ENCODE peak calls at places on chromosomes 16 and 17, in six cellular contexts. K is stimulated activated CD4-positive, alpha-beta T cell treated with anti-CD3 and anti-CD28 coated beads, Interleukin-4, amount 100 ng/mL, for 4 hours; R is HT-29; B is endothelial cell of umbilical vein; F is osteoblast; Y is RPMI8226. N is an unnamed sample.

GRCh38 chr16:67404740-67405226 is 11.5 kb upstream of the TPPP3 start:
- DNase-seq in K (no peak), R (peak), B (no peak), Y (no peak), F (peak), N (no peak)

GRCh38 chr16:87363771-87364476 is 19.7 kb downstream of the FBXO31 start:
- DNase-seq in Y (no peak), B (peak), F (peak), K (no peak), R (no peak), N (no peak)

GRCh38 chr16:78310990-78311561 is 211.6 kb downstream of the WWOX start:
- DNase-seq in Y (no peak), F (peak), K (no peak), B (no peak), R (no peak), N (no peak)

GRCh38 chr17:56108811-56109284 is 44.4 kb upstream of the ANKFN1 start:
- DNase-seq in K (no peak), R (peak), Y (no peak), B (no peak), F (no peak), N (no peak)

GRCh38 chr16:84823484-84823883 is 3.7 kb downstream of the CRISPLD2 start:
- DNase-seq in R (no peak), F (peak), K (no peak), B (no peak), Y (no peak), N (no peak)

GRCh38 chr16:69143116-69143515 is 10.7 kb downstream of the UTP4 start:
- DNase-seq in R (peak), Y (no peak), F (no peak), K (no peak), B (no peak), N (no peak)

GRCh38 chr16:85088570-85089214 is 23.6 kb downstream of the CIBAR2 start:
- DNase-seq in R (no peak), B (no peak), Y (no peak), F (peak), K (no peak), N (no peak)

GRCh38 chr17:8532021-8532420 is 96.3 kb downstream of the NDEL1 start:
- DNase-seq in F (peak), B (no peak), Y (no peak), R (peak), K (no peak), N (no peak)

GRCh38 chr16:82063456-82064082 is 28.5 kb downstream of the HSD17B2 start:
- DNase-seq in K (no peak), B (no peak), Y (no peak), R (no peak), F (no peak), N (no peak)

GRCh38 chr16:54287018-54287757 is 601 bp upstream of the IRX3 start:
- DNase-seq in Y (no peak), R (no peak), B (no peak), K (no peak), F (peak), N (no peak)

GRCh38 chr16:9412362-9413311 is 321.2 kb downstream of the HAPSTR1 start:
- DNase-seq in K (no peak), B (no peak), R (no peak), Y (no peak), F (no peak), N (no peak)

GRCh38 chr16:81278526-81278925 is 36.2 kb upstream of the GAN start:
- DNase-seq in K (no peak), F (no peak), Y (no peak), B (no peak), R (no peak), N (no peak)

GRCh38 chr17:74770498-74771318 is 5.4 kb downstream of the NAT9 start:
- DNase-seq in B (peak), R (peak), K (peak), F (peak), Y (peak), N (no peak)

GRCh38 chr17:63181856-63182255 is 215.8 kb downstream of the TANC2 start:
- DNase-seq in K (no peak), B (no peak), F (no peak), R (no peak), Y (no peak), N (no peak)

GRCh38 chr17:77721823-77722160 is 236.7 kb upstream of the TNRC6C start:
- DNase-seq in B (no peak), R (no peak), F (no peak), Y (no peak), K (no peak), N (no peak)

GRCh38 chr17:73613947-73614655 is 30.1 kb downstream of the SDK2 start:
- DNase-seq in F (peak), R (no peak), K (no peak), B (no peak), Y (no peak), N (no peak)

GRCh38 chr16:6106061-6106460 is 1008.5 kb upstream of the EEF2KMT start:
- DNase-seq in Y (no peak), R (no peak), K (no peak), F (no peak), B (no peak), N (no peak)

GRCh38 chr16:5056347-5056746 is 9.4 kb downstream of the C16orf89 start:
- DNase-seq in Y (peak), R (peak), B (peak), F (peak), K (peak), N (peak)

GRCh38 chr17:36578671-36579070 is 13.0 kb upstream of the DHRS11 start:
- DNase-seq in Y (no peak), R (no peak), K (no peak), B (no peak), F (no peak), N (no peak)

GRCh38 chr17:15436399-15437369 is 30.7 kb downstream of the CDRT4 start:
- DNase-seq in K (no peak), R (peak), B (peak), Y (peak), F (peak), N (peak)

GRCh38 chr17:8918811-8919210 is 46.7 kb downstream of the PIK3R5 start:
- DNase-seq in R (no peak), F (no peak), Y (no peak), K (no peak), B (no peak), N (no peak)

GRCh38 chr16:69087161-69087581 is 18.3 kb upstream of the HAS3 start:
- DNase-seq in Y (no peak), B (peak), K (no peak), R (no peak), F (no peak), N (no peak)

GRCh38 chr17:48149174-48150106 is 41.9 kb downstream of the SNX11 start:
- DNase-seq in Y (no peak), F (no peak), K (no peak), B (no peak), R (no peak), N (no peak)

GRCh38 chr16:31402687-31403086 is 9.6 kb downstream of the ITGAD start:
- DNase-seq in Y (no peak), R (peak), F (no peak), K (no peak), B (no peak), N (no peak)

GRCh38 chr16:88549671-88550643 is 20.2 kb upstream of the ZC3H18 start:
- DNase-seq in R (no peak), K (no peak), F (peak), Y (no peak), B (no peak), N (no peak)

GRCh38 chr16:15899538-15900100 is 11.2 kb upstream of the CEP20 start:
- DNase-seq in Y (peak), R (peak), K (no peak), F (peak), B (no peak), N (no peak)

GRCh38 chr17:48624118-48624517 is 2.0 kb downstream of the HOXB9 start:
- DNase-seq in K (no peak), R (no peak), F (no peak), B (no peak), Y (no peak), N (no peak)

GRCh38 chr17:10614536-10615155 is 42.5 kb downstream of the MYH3 start:
- DNase-seq in K (no peak), R (peak), Y (peak), B (peak), F (peak), N (no peak)

GRCh38 chr17:82696916-82697807 is 1.3 kb downstream of the RAB40B start:
- DNase-seq in R (no peak), B (no peak), F (peak), Y (no peak), K (peak), N (no peak)

GRCh38 chr16:30977502-30977901 is 7.5 kb upstream of the HSD3B7 start:
- DNase-seq in R (no peak), K (no peak), Y (no peak), F (no peak), B (no peak), N (no peak)

GRCh38 chr16:70476272-70477020 is 22.1 kb downstream of the FCSK start:
- DNase-seq in B (peak), F (peak), K (peak), Y (no peak), R (peak), N (no peak)

GRCh38 chr17:3978421-3979275 is 14.4 kb upstream of the ATP2A3 start:
- DNase-seq in R (peak), B (peak), F (peak), K (no peak), Y (no peak), N (no peak)

GRCh38 chr17:45973099-45973838 is 25.8 kb upstream of the STH start:
- DNase-seq in F (no peak), Y (no peak), R (no peak), B (no peak), K (no peak), N (no peak)